ENCODE peak calls at places on chromosomes 3 and 15, in four cellular contexts. P, G, V and H are unnamed samples.
A peak's percentile ranks its signal among the peaks of the same experiment; 100 is the strongest.

GRCh38 chr3:65828706-65829105 is 210.0 kb downstream of the MAGI1 start:
- DNase-seq in P (no peak), G (no peak), V (no peak), H (no peak)

GRCh38 chr15:60760646-60761504 is 281.9 kb upstream of the ICE2 start:
- DNase-seq in P (no peak), G (no peak), V (no peak), H (no peak)

GRCh38 chr3:124272611-124273151 is 280.8 kb upstream of the ROPN1 start:
- DNase-seq in P (no peak), G (no peak), V (no peak), H (peak; percentile 87)

GRCh38 chr15:56150204-56150603 is 93.5 kb downstream of the RFX7 start:
- DNase-seq in P (no peak), G (no peak), V (no peak), H (no peak)

GRCh38 chr3:152269423-152270144 is 855 bp downstream of the MBNL1 start:
- DNase-seq in P (peak; percentile 16), G (peak; percentile 26), V (peak; percentile 67), H (peak; percentile 77)

GRCh38 chr15:97521894-97522293 is 438.6 kb upstream of the ARRDC4 start:
- DNase-seq in P (peak; percentile 54), G (no peak), V (no peak), H (no peak)

GRCh38 chr3:57227930-57228733 is 603 bp downstream of the APPL1 start:
- DNase-seq in P (peak; percentile 45), G (no peak), V (peak; percentile 80), H (peak; percentile 78)

GRCh38 chr3:114178770-114179368 is at the start of gene DRD3:
- DNase-seq in P (peak; percentile 87), G (no peak), V (no peak), H (no peak)

GRCh38 chr15:90988249-90988648 is 6.1 kb downstream of the PRC1 start:
- DNase-seq in P (no peak), G (no peak), V (peak; percentile 12), H (no peak)

GRCh38 chr3:45008117-45008516 is 18.0 kb upstream of the CLEC3B start:
- DNase-seq in P (no peak), G (no peak), V (no peak), H (no peak)

GRCh38 chr3:59812778-59813558 is 763.1 kb upstream of the CFAP20DC start:
- DNase-seq in P (peak; percentile 24), G (no peak), V (no peak), H (no peak)

GRCh38 chr3:23175361-23176073 is 27.6 kb upstream of the UBE2E2 start:
- DNase-seq in P (no peak), G (no peak), V (no peak), H (no peak)

GRCh38 chr15:58842713-58843396 is 71.8 kb downstream of the MINDY2 start:
- DNase-seq in P (no peak), G (no peak), V (no peak), H (no peak)

GRCh38 chr15:71489570-71489969 is 320.8 kb upstream of the NR2E3 start:
- DNase-seq in P (no peak), G (no peak), V (no peak), H (no peak)

GRCh38 chr15:71480566-71480965 is 329.8 kb upstream of the NR2E3 start:
- DNase-seq in P (no peak), G (no peak), V (no peak), H (no peak)

GRCh38 chr15:71484080-71484479 is 326.3 kb upstream of the NR2E3 start:
- DNase-seq in P (no peak), G (no peak), V (no peak), H (no peak)

DNA sequence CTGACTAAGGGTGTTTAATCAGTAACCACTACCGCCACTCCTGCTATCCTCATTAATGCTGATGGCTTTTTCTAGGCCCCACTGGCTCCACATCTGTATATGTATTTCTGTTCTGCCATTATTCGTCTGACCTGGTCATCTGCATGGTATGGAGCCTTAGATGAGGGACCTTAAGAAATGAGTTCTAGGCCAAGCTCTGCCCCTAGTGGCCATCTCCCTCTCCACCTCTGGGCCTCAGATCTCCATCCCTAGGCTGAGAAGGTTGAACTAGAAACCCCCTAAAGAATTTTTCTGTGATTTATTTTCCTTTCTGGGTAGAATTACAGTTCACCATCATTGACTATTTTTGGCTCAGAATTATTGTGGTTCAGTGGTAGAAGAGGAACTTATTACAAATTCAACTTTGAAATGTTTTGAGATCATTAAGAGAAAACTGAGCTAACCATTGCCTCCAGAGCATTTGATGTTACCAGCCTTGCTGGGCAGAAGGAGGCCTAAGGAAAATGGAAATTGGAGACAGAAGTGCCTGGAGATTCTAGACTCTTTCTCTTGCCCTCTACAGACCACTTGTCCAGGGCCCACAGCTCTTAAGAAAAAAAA is 325.2 kb upstream of the NR2E3 start:
- DNase-seq in P (peak; percentile 11), G (no peak), V (no peak), H (no peak)
- TF ChIP-seq CTCF in P (peak; percentile 55), G (no peak), V (peak; percentile 75), H (no peak)

DNA sequence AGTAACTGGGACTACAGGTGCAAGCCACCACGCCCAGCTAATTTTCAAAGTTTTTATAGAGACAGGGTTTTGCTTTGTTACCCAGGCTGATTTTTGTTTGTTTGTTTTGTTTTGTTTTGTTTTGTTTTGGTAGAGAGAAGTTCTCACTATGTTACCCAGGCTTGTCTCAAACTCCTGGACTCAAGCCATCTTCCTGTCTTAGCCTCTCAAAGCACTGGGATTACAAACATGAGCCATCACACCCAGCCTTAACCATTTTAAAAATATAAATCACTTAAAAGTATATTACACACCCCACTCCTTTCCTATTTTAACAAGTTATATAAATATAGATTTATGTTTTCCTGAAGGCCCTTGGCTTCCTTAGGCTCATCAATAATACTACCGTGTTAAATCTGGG is 6.5 kb upstream of the DYNC1LI1 start:
- DNase-seq in P (no peak), G (no peak), V (no peak), H (no peak)
- H3K4me3 ChIP-seq in P (no peak overlapping the region), G (peak overlapping the region; percentile 23), V (peak overlapping the region; percentile 39), H (peak overlapping the region; percentile 12)

GRCh38 chr3:168453623-168454022 is 357.9 kb upstream of the GOLIM4 start:
- DNase-seq in P (no peak), G (no peak), V (no peak), H (no peak)
- H3K27ac ChIP-seq in P (no peak overlapping the region), G (no peak overlapping the region), V (no peak overlapping the region), H (no peak overlapping the region)

DNA sequence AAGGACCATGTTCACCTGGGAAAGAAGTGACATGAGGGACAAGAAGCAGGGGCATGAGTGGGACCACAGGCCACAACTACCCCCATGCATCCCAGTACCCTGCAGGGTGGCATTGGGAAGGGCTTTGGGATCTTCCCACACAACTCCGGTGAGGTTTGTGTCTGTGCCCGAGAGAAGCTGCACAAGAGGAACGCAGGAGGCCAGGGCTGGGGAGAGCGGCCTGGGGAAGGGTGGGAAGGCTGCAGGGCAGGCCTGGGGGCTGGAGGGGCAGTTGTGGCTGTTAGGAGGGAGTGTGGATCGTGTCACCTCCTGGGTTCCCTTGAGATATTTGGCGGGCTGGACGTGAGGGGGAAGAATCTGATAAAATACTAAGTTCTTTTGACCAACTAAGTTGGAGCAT is 25.3 kb upstream of the MFSD1 start:
- DNase-seq in P (no peak), G (no peak), V (no peak), H (no peak)
- TF ChIP-seq CTCF in P (no peak), G (no peak), V (no peak), H (no peak)

DNA sequence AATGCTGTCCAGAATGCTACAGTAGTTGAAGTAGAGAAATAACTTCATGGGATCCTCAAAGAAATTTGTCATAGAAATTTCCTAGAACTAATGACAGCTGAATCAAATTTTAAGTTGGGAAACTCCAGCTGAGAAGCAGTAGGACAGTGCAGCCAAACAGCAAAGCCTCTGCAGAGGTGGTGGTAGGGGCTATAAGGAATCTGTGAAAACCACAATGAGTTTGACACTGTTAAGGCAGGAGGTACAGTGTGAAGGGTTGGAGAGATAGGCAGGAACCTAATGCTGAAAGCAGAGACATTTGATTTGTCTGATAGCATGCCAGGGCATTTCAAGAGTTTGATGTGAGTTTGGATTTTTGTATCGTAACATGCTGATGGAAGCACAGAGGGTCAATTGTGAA is 22.0 kb downstream of the ASTE1 start:
- DNase-seq in P (no peak), G (no peak), V (no peak), H (no peak)
- H3K4me3 ChIP-seq in P (no peak overlapping the region), G (no peak overlapping the region), V (no peak overlapping the region), H (no peak overlapping the region)

DNA sequence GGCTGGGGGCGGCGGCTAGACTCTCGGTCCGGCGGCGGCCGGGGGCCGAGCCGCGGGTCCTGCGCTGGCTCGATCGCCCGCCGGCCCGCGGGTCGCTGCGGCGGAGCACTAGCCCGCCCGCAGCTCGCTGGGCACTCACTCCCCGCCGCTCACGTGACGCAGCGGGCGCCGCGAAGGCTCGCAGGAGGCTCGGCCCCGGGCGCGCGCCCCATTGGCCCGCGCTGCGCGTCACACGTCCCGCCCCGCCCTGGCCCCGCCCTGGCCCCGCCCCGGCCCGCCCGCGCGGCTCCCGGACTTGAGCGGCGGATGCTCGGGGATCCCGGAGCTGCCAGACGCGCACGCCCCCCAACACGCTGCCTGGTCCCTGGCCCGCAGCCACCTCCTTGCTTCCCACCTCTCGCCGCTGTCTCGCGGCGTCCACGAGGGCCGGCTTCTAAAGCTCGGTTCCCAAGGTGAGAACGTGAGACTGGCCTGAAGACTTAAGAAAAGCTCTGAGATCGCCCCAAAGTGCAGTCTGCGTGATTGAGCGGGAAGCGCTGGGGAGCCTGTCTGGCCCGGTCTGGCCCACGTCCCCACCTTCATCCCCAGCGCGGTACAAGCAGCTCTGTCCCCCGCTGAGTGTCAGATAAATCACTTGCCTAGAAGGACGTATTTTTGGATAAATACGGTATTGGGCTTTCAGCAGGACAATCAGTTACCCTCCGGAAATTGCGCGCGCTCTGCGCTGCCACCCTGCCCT is at the start of gene KLF15:
- DNase-seq in P (peak; percentile 97), G (peak; percentile 86), V (peak; percentile 91), H (peak; percentile 95)
- H3K27ac ChIP-seq in P (no peak within 1 kb of the TSS), G (peak within 1 kb of the TSS; percentile 99), V (peak within 1 kb of the TSS; percentile 67), H (peak within 1 kb of the TSS; percentile 100)

GRCh38 chr3:42605550-42606173 is 5.2 kb downstream of the NKTR start:
- DNase-seq in P (peak; percentile 6), G (no peak), V (no peak), H (no peak)

GRCh38 chr3:42600111-42600957 is at the start of gene NKTR:
- DNase-seq in P (peak; percentile 100), G (peak; percentile 96), V (peak; percentile 99), H (peak; percentile 98)

GRCh38 chr3:42602961-42603360 is 2.5 kb downstream of the NKTR start:
- DNase-seq in P (no peak), G (no peak), V (no peak), H (no peak)

GRCh38 chr3:42600958-42601675 is 631 bp downstream of the NKTR start:
- DNase-seq in P (peak; percentile 89), G (peak; percentile 33), V (peak; percentile 68), H (peak; percentile 87)

DNA sequence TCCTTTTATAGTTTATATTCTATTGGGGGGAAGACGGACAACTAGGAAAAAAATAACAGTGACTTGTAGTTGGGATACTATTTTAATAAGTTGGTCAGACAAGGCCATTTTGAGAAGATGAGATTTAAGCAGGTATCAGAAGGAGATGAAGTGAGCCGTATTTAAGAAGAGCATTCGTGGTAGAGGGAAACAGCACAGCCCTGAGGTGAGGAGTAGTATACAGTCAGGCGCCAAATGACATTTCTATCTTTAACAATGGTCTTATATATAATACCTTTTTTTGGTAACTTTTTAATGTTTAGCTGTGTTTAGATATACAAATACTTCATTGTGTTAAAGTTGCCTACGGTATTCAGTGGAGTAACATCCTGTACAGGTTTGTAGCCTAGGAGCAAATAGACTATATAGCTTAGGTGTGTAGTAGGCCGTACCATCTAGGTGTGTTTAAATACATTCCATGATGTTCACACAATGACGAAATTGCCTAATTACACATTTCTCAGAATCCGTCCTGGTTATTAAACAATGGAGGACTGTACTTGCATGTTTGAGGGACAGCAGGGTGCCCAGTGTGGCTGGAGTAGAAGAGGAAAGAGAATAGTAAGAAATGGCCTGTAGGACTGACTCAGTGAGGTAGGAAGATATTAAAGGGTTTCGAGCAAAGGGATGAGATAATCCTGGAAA is 1.6 kb downstream of the NKTR start:
- DNase-seq in P (peak; percentile 16), G (no peak), V (peak; percentile 55), H (no peak)
- TF ChIP-seq CTCF in P (no peak), G (no peak), V (peak; percentile 60), H (no peak)